ENCODE peak calls at places on chromosomes 11 and 22, in five cellular contexts. F is NCI-H510A treated with DMSO at 0.1 percent for 48 hours, Q is adrenal gland, Z is HAP-1, W is AG20443. X is an unnamed sample.

GRCh38 chr11:68704887-68705286 is 20.5 kb downstream of the GAL start:
- DNase-seq in F (no peak), Q (no peak), Z (no peak), W (no peak), X (no peak)

GRCh38 chr22:43714104-43714503 is 98.0 kb downstream of the EFCAB6 start:
- DNase-seq in F (no peak), Q (no peak), Z (no peak), W (no peak), X (no peak)

GRCh38 chr11:66371627-66372415 is at the start of gene SLC29A2:
- DNase-seq in F (peak), Q (peak), Z (peak), W (peak), X (no peak)

GRCh38 chr22:33524511-33525270 is 395.6 kb downstream of the LARGE1 start:
- DNase-seq in F (peak), Q (no peak), Z (no peak), W (no peak), X (no peak)

GRCh38 chr11:26028294-26028954 is 303.5 kb upstream of the ANO3 start:
- DNase-seq in F (no peak), Q (no peak), Z (no peak), W (peak), X (peak)

GRCh38 chr22:29143848-29144785 is 61.6 kb upstream of the EMID1 start:
- DNase-seq in F (peak), Q (no peak), Z (no peak), W (no peak), X (no peak)

GRCh38 chr11:14519692-14520085 is 497 bp downstream of the PSMA1 start:
- DNase-seq in F (peak), Q (no peak), Z (no peak), W (peak), X (no peak)

GRCh38 chr11:19719960-19720359 is 7.3 kb downstream of the NAV2 start:
- DNase-seq in F (no peak), Q (no peak), Z (no peak), W (no peak), X (no peak)

GRCh38 chr11:73143126-73143838 is 1.2 kb upstream of the FCHSD2 start:
- DNase-seq in F (peak), Q (no peak), Z (no peak), W (no peak), X (no peak)

GRCh38 chr22:25111579-25112517 is 87.8 kb upstream of the CRYBB3 start:
- DNase-seq in F (no peak), Q (peak), Z (peak), W (peak), X (no peak)

GRCh38 chr11:106152824-106153223 is 75.4 kb downstream of the AASDHPPT start:
- DNase-seq in F (no peak), Q (no peak), Z (no peak), W (peak), X (no peak)

GRCh38 chr11:130178992-130179391 is 19.4 kb downstream of the ST14 start:
- DNase-seq in F (peak), Q (no peak), Z (no peak), W (no peak), X (no peak)

GRCh38 chr11:57474017-57474750 is 13.9 kb downstream of the RTN4RL2 start:
- DNase-seq in F (no peak), Q (no peak), Z (no peak), W (no peak), X (no peak)

GRCh38 chr11:130407978-130408377 is 20.4 kb downstream of the ADAMTS8 start:
- DNase-seq in F (no peak), Q (peak), Z (no peak), W (peak), X (peak)

GRCh38 chr11:66363805-66364535 is 7.6 kb downstream of the SLC29A2 start:
- DNase-seq in F (peak), Q (no peak), Z (peak), W (peak), X (no peak)

X was measured in AG04449.